ENCODE peak calls at places on chromosomes 2 and 18, in eight cellular contexts. One of them, this sample, is unnamed.

GRCh38 chr2:222709191-222709891 is 37.9 kb downstream of the MOGAT1 start:
- DNase-seq in CD8-positive, alpha-beta T cell: no peak
- DNase-seq in heart left ventricle: peak
- DNase-seq in dorsolateral prefrontal cortex: peak
- DNase-seq in nephron progenitor cell: peak
- DNase-seq in stomach: peak
- DNase-seq in sigmoid colon: peak
- DNase-seq in left ventricle myocardium inferior: peak
- DNase-seq in this sample: peak

GRCh38 chr2:153971914-153972313 is 100.2 kb downstream of the GALNT13 start:
- DNase-seq in CD8-positive, alpha-beta T cell: no peak
- DNase-seq in heart left ventricle: no peak
- DNase-seq in dorsolateral prefrontal cortex: no peak
- DNase-seq in nephron progenitor cell: no peak
- DNase-seq in stomach: no peak
- DNase-seq in sigmoid colon: no peak
- DNase-seq in left ventricle myocardium inferior: no peak
- DNase-seq in this sample: no peak

GRCh38 chr2:10004401-10004800 is 38.9 kb upstream of the KLF11 start:
- DNase-seq in CD8-positive, alpha-beta T cell: no peak
- DNase-seq in heart left ventricle: no peak
- DNase-seq in dorsolateral prefrontal cortex: no peak
- DNase-seq in nephron progenitor cell: no peak
- DNase-seq in stomach: no peak
- DNase-seq in sigmoid colon: no peak
- DNase-seq in left ventricle myocardium inferior: no peak
- DNase-seq in this sample: no peak

GRCh38 chr18:6943143-6943542 is 174.5 kb downstream of the LAMA1 start:
- DNase-seq in CD8-positive, alpha-beta T cell: no peak
- DNase-seq in heart left ventricle: no peak
- DNase-seq in dorsolateral prefrontal cortex: no peak
- DNase-seq in nephron progenitor cell: no peak
- DNase-seq in stomach: peak
- DNase-seq in sigmoid colon: no peak
- DNase-seq in left ventricle myocardium inferior: no peak
- DNase-seq in this sample: no peak

GRCh38 chr2:88521445-88522070 is 69.1 kb upstream of the FOXI3 start:
- DNase-seq in CD8-positive, alpha-beta T cell: no peak
- DNase-seq in heart left ventricle: no peak
- DNase-seq in dorsolateral prefrontal cortex: no peak
- DNase-seq in nephron progenitor cell: no peak
- DNase-seq in stomach: no peak
- DNase-seq in sigmoid colon: no peak
- DNase-seq in left ventricle myocardium inferior: no peak
- DNase-seq in this sample: peak

GRCh38 chr2:71599646-71600236 is 146.4 kb downstream of the DYSF start:
- DNase-seq in CD8-positive, alpha-beta T cell: no peak
- DNase-seq in heart left ventricle: no peak
- DNase-seq in dorsolateral prefrontal cortex: no peak
- DNase-seq in nephron progenitor cell: no peak
- DNase-seq in stomach: no peak
- DNase-seq in sigmoid colon: no peak
- DNase-seq in left ventricle myocardium inferior: no peak
- DNase-seq in this sample: no peak

GRCh38 chr2:105078906-105079305 is 41.0 kb downstream of the MRPS9 start:
- DNase-seq in CD8-positive, alpha-beta T cell: no peak
- DNase-seq in heart left ventricle: no peak
- DNase-seq in dorsolateral prefrontal cortex: no peak
- DNase-seq in nephron progenitor cell: no peak
- DNase-seq in stomach: no peak
- DNase-seq in sigmoid colon: no peak
- DNase-seq in left ventricle myocardium inferior: no peak
- DNase-seq in this sample: no peak

GRCh38 chr2:179536185-179536584 is 271.6 kb upstream of the SESTD1 start:
- DNase-seq in CD8-positive, alpha-beta T cell: no peak
- DNase-seq in heart left ventricle: no peak
- DNase-seq in dorsolateral prefrontal cortex: no peak
- DNase-seq in nephron progenitor cell: no peak
- DNase-seq in stomach: no peak
- DNase-seq in sigmoid colon: no peak
- DNase-seq in left ventricle myocardium inferior: no peak
- DNase-seq in this sample: peak

GRCh38 chr18:23523429-23524212 is 20.3 kb downstream of the RMC1 start:
- DNase-seq in CD8-positive, alpha-beta T cell: no peak
- DNase-seq in heart left ventricle: no peak
- DNase-seq in dorsolateral prefrontal cortex: no peak
- DNase-seq in nephron progenitor cell: no peak
- DNase-seq in stomach: no peak
- DNase-seq in sigmoid colon: no peak
- DNase-seq in left ventricle myocardium inferior: no peak
- DNase-seq in this sample: no peak

GRCh38 chr18:48696218-48696617 is 157.4 kb downstream of the CTIF start:
- DNase-seq in CD8-positive, alpha-beta T cell: no peak
- DNase-seq in heart left ventricle: no peak
- DNase-seq in dorsolateral prefrontal cortex: no peak
- DNase-seq in nephron progenitor cell: no peak
- DNase-seq in stomach: no peak
- DNase-seq in sigmoid colon: no peak
- DNase-seq in left ventricle myocardium inferior: no peak
- DNase-seq in this sample: no peak

GRCh38 chr2:226130192-226130591 is 669.4 kb downstream of the IRS1 start:
- DNase-seq in CD8-positive, alpha-beta T cell: no peak
- DNase-seq in heart left ventricle: no peak
- DNase-seq in dorsolateral prefrontal cortex: no peak
- DNase-seq in nephron progenitor cell: peak
- DNase-seq in stomach: no peak
- DNase-seq in sigmoid colon: no peak
- DNase-seq in left ventricle myocardium inferior: no peak
- DNase-seq in this sample: peak

GRCh38 chr2:207766697-207767460 is 2.8 kb downstream of the FZD5 start:
- DNase-seq in CD8-positive, alpha-beta T cell: no peak
- DNase-seq in heart left ventricle: no peak
- DNase-seq in dorsolateral prefrontal cortex: no peak
- DNase-seq in nephron progenitor cell: peak
- DNase-seq in stomach: peak
- DNase-seq in sigmoid colon: no peak
- DNase-seq in left ventricle myocardium inferior: no peak
- DNase-seq in this sample: no peak

GRCh38 chr2:207385903-207386302 is 143.9 kb upstream of the CREB1 start:
- DNase-seq in CD8-positive, alpha-beta T cell: no peak
- DNase-seq in heart left ventricle: no peak
- DNase-seq in dorsolateral prefrontal cortex: no peak
- DNase-seq in nephron progenitor cell: no peak
- DNase-seq in stomach: no peak
- DNase-seq in sigmoid colon: no peak
- DNase-seq in left ventricle myocardium inferior: no peak
- DNase-seq in this sample: peak

GRCh38 chr2:235005603-235006259 is 53.9 kb downstream of the SH3BP4 start:
- DNase-seq in CD8-positive, alpha-beta T cell: no peak
- DNase-seq in heart left ventricle: peak
- DNase-seq in dorsolateral prefrontal cortex: peak
- DNase-seq in nephron progenitor cell: peak
- DNase-seq in stomach: peak
- DNase-seq in sigmoid colon: no peak
- DNase-seq in left ventricle myocardium inferior: peak
- DNase-seq in this sample: peak

GRCh38 chr2:96839288-96839874 is 4.4 kb downstream of the ANKRD23 start:
- DNase-seq in CD8-positive, alpha-beta T cell: peak
- DNase-seq in heart left ventricle: peak
- DNase-seq in dorsolateral prefrontal cortex: no peak
- DNase-seq in nephron progenitor cell: no peak
- DNase-seq in stomach: peak
- DNase-seq in sigmoid colon: no peak
- DNase-seq in left ventricle myocardium inferior: peak
- DNase-seq in this sample: no peak

GRCh38 chr18:59918320-59918755 is 18.5 kb downstream of the PMAIP1 start:
- DNase-seq in CD8-positive, alpha-beta T cell: no peak
- DNase-seq in heart left ventricle: peak
- DNase-seq in dorsolateral prefrontal cortex: no peak
- DNase-seq in nephron progenitor cell: peak
- DNase-seq in stomach: peak
- DNase-seq in sigmoid colon: peak
- DNase-seq in left ventricle myocardium inferior: peak
- DNase-seq in this sample: peak

GRCh38 chr2:133458280-133458679 is 110.0 kb downstream of the NCKAP5 start:
- DNase-seq in CD8-positive, alpha-beta T cell: no peak
- DNase-seq in heart left ventricle: no peak
- DNase-seq in dorsolateral prefrontal cortex: no peak
- DNase-seq in nephron progenitor cell: no peak
- DNase-seq in stomach: no peak
- DNase-seq in sigmoid colon: no peak
- DNase-seq in left ventricle myocardium inferior: no peak
- DNase-seq in this sample: peak

GRCh38 chr2:101520246-101520645 is 45.3 kb upstream of the RFX8 start:
- DNase-seq in CD8-positive, alpha-beta T cell: no peak
- DNase-seq in heart left ventricle: no peak
- DNase-seq in dorsolateral prefrontal cortex: no peak
- DNase-seq in nephron progenitor cell: no peak
- DNase-seq in stomach: no peak
- DNase-seq in sigmoid colon: no peak
- DNase-seq in left ventricle myocardium inferior: no peak
- DNase-seq in this sample: peak

GRCh38 chr2:105447476-105447875 is 48.6 kb upstream of the FHL2 start:
- DNase-seq in CD8-positive, alpha-beta T cell: no peak
- DNase-seq in heart left ventricle: no peak
- DNase-seq in dorsolateral prefrontal cortex: no peak
- DNase-seq in nephron progenitor cell: no peak
- DNase-seq in stomach: no peak
- DNase-seq in sigmoid colon: no peak
- DNase-seq in left ventricle myocardium inferior: no peak
- DNase-seq in this sample: no peak

GRCh38 chr18:3595282-3596273 is 145.6 kb downstream of the TGIF1 start:
- DNase-seq in CD8-positive, alpha-beta T cell: no peak
- DNase-seq in heart left ventricle: no peak
- DNase-seq in dorsolateral prefrontal cortex: peak
- DNase-seq in nephron progenitor cell: no peak
- DNase-seq in stomach: peak
- DNase-seq in sigmoid colon: peak
- DNase-seq in left ventricle myocardium inferior: no peak
- DNase-seq in this sample: peak

GRCh38 chr18:3597159-3597977 is 147.4 kb downstream of the TGIF1 start:
- DNase-seq in CD8-positive, alpha-beta T cell: no peak
- DNase-seq in heart left ventricle: no peak
- DNase-seq in dorsolateral prefrontal cortex: peak
- DNase-seq in nephron progenitor cell: no peak
- DNase-seq in stomach: no peak
- DNase-seq in sigmoid colon: no peak
- DNase-seq in left ventricle myocardium inferior: no peak
- DNase-seq in this sample: no peak

GRCh38 chr18:3593904-3594759 is 144.2 kb downstream of the TGIF1 start:
- DNase-seq in CD8-positive, alpha-beta T cell: peak
- DNase-seq in heart left ventricle: peak
- DNase-seq in dorsolateral prefrontal cortex: peak
- DNase-seq in nephron progenitor cell: peak
- DNase-seq in stomach: peak
- DNase-seq in sigmoid colon: peak
- DNase-seq in left ventricle myocardium inferior: peak
- DNase-seq in this sample: peak

GRCh38 chr18:3594760-3595241 is 144.8 kb downstream of the TGIF1 start:
- DNase-seq in CD8-positive, alpha-beta T cell: no peak
- DNase-seq in heart left ventricle: no peak
- DNase-seq in dorsolateral prefrontal cortex: peak
- DNase-seq in nephron progenitor cell: no peak
- DNase-seq in stomach: peak
- DNase-seq in sigmoid colon: no peak
- DNase-seq in left ventricle myocardium inferior: peak
- DNase-seq in this sample: peak

GRCh38 chr18:3596324-3597158 is 146.6 kb downstream of the TGIF1 start:
- DNase-seq in CD8-positive, alpha-beta T cell: no peak
- DNase-seq in heart left ventricle: peak
- DNase-seq in dorsolateral prefrontal cortex: peak
- DNase-seq in nephron progenitor cell: peak
- DNase-seq in stomach: peak
- DNase-seq in sigmoid colon: peak
- DNase-seq in left ventricle myocardium inferior: peak
- DNase-seq in this sample: no peak
- TF ChIP-seq CTCF in CD8-positive, alpha-beta T cell: no peak
- TF ChIP-seq CTCF in heart left ventricle: no peak
- TF ChIP-seq CTCF in dorsolateral prefrontal cortex: peak
- TF ChIP-seq CTCF in nephron progenitor cell: peak
- TF ChIP-seq CTCF in stomach: no peak
- TF ChIP-seq CTCF in sigmoid colon: no peak
- TF ChIP-seq CTCF in left ventricle myocardium inferior: peak
- TF ChIP-seq CTCF in this sample: no peak

GRCh38 chr18:31722369-31722957 is 38.1 kb upstream of the B4GALT6 start:
- DNase-seq in CD8-positive, alpha-beta T cell: peak
- DNase-seq in heart left ventricle: peak
- DNase-seq in dorsolateral prefrontal cortex: peak
- DNase-seq in nephron progenitor cell: peak
- DNase-seq in stomach: peak
- DNase-seq in sigmoid colon: peak
- DNase-seq in left ventricle myocardium inferior: peak
- DNase-seq in this sample: peak
- TF ChIP-seq CTCF in CD8-positive, alpha-beta T cell: peak
- TF ChIP-seq CTCF in heart left ventricle: peak
- TF ChIP-seq CTCF in dorsolateral prefrontal cortex: peak
- TF ChIP-seq CTCF in nephron progenitor cell: peak
- TF ChIP-seq CTCF in stomach: peak
- TF ChIP-seq CTCF in sigmoid colon: peak
- TF ChIP-seq CTCF in left ventricle myocardium inferior: peak
- TF ChIP-seq CTCF in this sample: peak

GRCh38 chr2:141109633-141110032 is 1021.2 kb downstream of the LRP1B start:
- DNase-seq in CD8-positive, alpha-beta T cell: no peak
- DNase-seq in heart left ventricle: no peak
- DNase-seq in dorsolateral prefrontal cortex: no peak
- DNase-seq in nephron progenitor cell: no peak
- DNase-seq in stomach: no peak
- DNase-seq in sigmoid colon: no peak
- DNase-seq in left ventricle myocardium inferior: no peak
- DNase-seq in this sample: no peak
- TF ChIP-seq CTCF in CD8-positive, alpha-beta T cell: no peak
- TF ChIP-seq CTCF in heart left ventricle: peak
- TF ChIP-seq CTCF in dorsolateral prefrontal cortex: peak
- TF ChIP-seq CTCF in nephron progenitor cell: peak
- TF ChIP-seq CTCF in stomach: no peak
- TF ChIP-seq CTCF in sigmoid colon: no peak
- TF ChIP-seq CTCF in left ventricle myocardium inferior: peak
- TF ChIP-seq CTCF in this sample: peak

DNA sequence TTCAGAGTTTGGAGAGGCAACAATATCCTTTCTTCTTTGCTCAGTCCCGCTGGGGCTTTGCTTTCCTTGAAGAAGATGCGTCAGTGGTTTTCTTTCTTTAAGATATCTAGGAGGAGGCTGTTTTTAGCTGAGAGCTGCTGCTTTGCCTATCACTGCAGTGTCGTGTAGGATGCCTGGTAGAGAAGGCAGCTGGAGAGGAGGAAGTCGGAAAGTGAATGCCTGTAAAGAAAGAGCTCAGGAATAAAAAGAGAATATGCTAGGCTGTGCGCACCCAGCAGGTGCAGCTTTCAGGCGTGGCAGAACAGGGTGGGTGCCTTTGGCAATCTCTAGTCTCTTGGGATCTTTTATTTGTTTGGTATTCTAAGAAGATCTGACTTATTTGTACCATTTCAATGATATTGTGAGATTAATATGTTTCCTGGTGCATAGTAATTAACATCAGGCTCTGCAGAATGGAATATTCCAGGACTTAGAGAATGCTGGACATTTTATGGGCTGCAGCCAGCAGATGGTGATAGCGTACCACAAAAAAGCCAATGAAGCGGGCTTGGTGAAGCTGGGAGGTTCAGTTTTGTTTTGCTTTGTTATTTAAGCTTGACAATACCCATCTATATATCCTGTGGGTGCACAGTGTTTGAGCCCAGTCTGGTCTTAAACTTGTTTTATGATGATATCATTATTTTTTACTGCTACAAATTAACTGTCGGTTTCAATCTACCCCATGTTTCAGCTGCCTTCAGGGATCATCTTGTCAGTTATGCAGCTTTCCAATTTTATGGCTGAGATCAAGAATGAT is 34.9 kb downstream of the CAVIN2 start:
- DNase-seq in CD8-positive, alpha-beta T cell: no peak
- DNase-seq in heart left ventricle: peak
- DNase-seq in dorsolateral prefrontal cortex: peak
- DNase-seq in nephron progenitor cell: peak
- DNase-seq in stomach: peak
- DNase-seq in sigmoid colon: peak
- DNase-seq in left ventricle myocardium inferior: peak
- DNase-seq in this sample: peak
- TF ChIP-seq CTCF in CD8-positive, alpha-beta T cell: peak
- TF ChIP-seq CTCF in heart left ventricle: peak
- TF ChIP-seq CTCF in dorsolateral prefrontal cortex: peak
- TF ChIP-seq CTCF in nephron progenitor cell: peak
- TF ChIP-seq CTCF in stomach: peak
- TF ChIP-seq CTCF in sigmoid colon: peak
- TF ChIP-seq CTCF in left ventricle myocardium inferior: peak
- TF ChIP-seq CTCF in this sample: peak